ENCODE peak calls at places on chromosomes 16 and 17, in six cellular contexts. N is Peyer's patch, D is B cell, G is thoracic aorta, Q is AG04450, W is progenitor cell of endocrine pancreas. R is an unnamed sample.

GRCh38 chr16:1696863-1697262 is 9.1 kb upstream of the MAPK8IP3 start:
- DNase-seq in G (no peak), Q (no peak), N (no peak), D (no peak), W (no peak), R (no peak)

GRCh38 chr16:12228607-12229499 is 252.3 kb downstream of the SNX29 start:
- DNase-seq in N (peak; percentile 86), Q (peak; percentile 20), W (peak; percentile 22), G (no peak), D (peak; percentile 23), R (peak; percentile 75)

GRCh38 chr17:31931781-31932180 is 5.0 kb upstream of the SUZ12 start:
- DNase-seq in Q (no peak), D (no peak), N (no peak), G (no peak), W (no peak), R (no peak)

GRCh38 chr16:72901012-72901411 is 146.9 kb downstream of the ZFHX3 start:
- DNase-seq in D (no peak), Q (no peak), G (no peak), N (no peak), W (no peak), R (no peak)

GRCh38 chr16:4529085-4530060 is 9.2 kb downstream of the CDIP1 start:
- DNase-seq in N (no peak), G (no peak), W (no peak), D (no peak), Q (peak; percentile 49), R (peak; percentile 42)

GRCh38 chr17:67456103-67456502 is 79.0 kb downstream of the PITPNC1 start:
- DNase-seq in G (no peak), D (no peak), W (no peak), Q (no peak), N (no peak), R (no peak)

GRCh38 chr16:56246051-56246817 is 54.9 kb downstream of the GNAO1 start:
- DNase-seq in D (no peak), G (no peak), W (no peak), N (no peak), Q (no peak), R (no peak)

GRCh38 chr17:21352221-21352980 is 23.8 kb upstream of the KCNJ12 start:
- DNase-seq in N (peak; percentile 30), Q (no peak), W (no peak), G (no peak), D (no peak), R (no peak)

GRCh38 chr17:18139949-18140348 is 31.4 kb downstream of the MYO15A start:
- DNase-seq in Q (no peak), D (no peak), W (no peak), N (no peak), G (no peak), R (peak; percentile 42)

GRCh38 chr17:22193113-22193512 is 500.8 kb downstream of the KCNJ18 start:
- DNase-seq in G (no peak), D (no peak), W (no peak), N (no peak), Q (no peak), R (no peak)

GRCh38 chr17:11922634-11923033 is 74.6 kb downstream of the ZNF18 start:
- DNase-seq in N (no peak), G (no peak), D (no peak), Q (no peak), W (no peak), R (no peak)

GRCh38 chr16:1614226-1615102 is 2.3 kb downstream of the CRAMP1 start:
- DNase-seq in N (no peak), D (peak; percentile 52), G (no peak), W (peak; percentile 29), Q (no peak), R (no peak)

GRCh38 chr17:81039854-81040758 is 5.2 kb downstream of the BAIAP2 start:
- DNase-seq in D (no peak), Q (no peak), N (no peak), W (no peak), G (no peak), R (peak; percentile 71)

GRCh38 chr16:75433732-75434413 is 570 bp upstream of the CFDP1 start:
- DNase-seq in N (peak; percentile 85), D (no peak), W (peak; percentile 28), Q (peak; percentile 92), G (peak; percentile 46), R (peak; percentile 97)

GRCh38 chr17:66915204-66915611 is 49.3 kb upstream of the CACNG4 start:
- DNase-seq in W (no peak), G (no peak), Q (no peak), D (no peak), N (no peak), R (no peak)

GRCh38 chr16:85006639-85007038 is 4.7 kb downstream of the ZDHHC7 start:
- DNase-seq in W (no peak), G (no peak), D (no peak), N (no peak), Q (no peak), R (peak; percentile 58)

GRCh38 chr16:55943257-55943656 is 68.1 kb upstream of the CES5A start:
- DNase-seq in N (no peak), W (no peak), G (no peak), D (no peak), Q (no peak), R (peak; percentile 5)

GRCh38 chr17:69722518-69722917 is 308.0 kb downstream of the MAP2K6 start:
- DNase-seq in W (no peak), G (no peak), N (no peak), D (no peak), Q (no peak), R (no peak)

GRCh38 chr17:50277357-50277754 is 3.1 kb downstream of the TMEM92 start:
- DNase-seq in N (no peak), W (no peak), G (no peak), Q (no peak), D (no peak), R (no peak)

GRCh38 chr16:57192720-57193486 is 6.8 kb downstream of the RSPRY1 start:
- DNase-seq in W (no peak), D (no peak), N (no peak), Q (no peak), G (no peak), R (peak; percentile 47)

GRCh38 chr17:36675250-36675649 is 73.9 kb downstream of the MRM1 start:
- DNase-seq in W (no peak), N (peak; percentile 60), Q (no peak), D (no peak), G (no peak), R (no peak)

GRCh38 chr16:12349950-12350842 is 373.7 kb downstream of the SNX29 start:
- DNase-seq in D (no peak), G (no peak), N (no peak), Q (no peak), W (no peak), R (no peak)

GRCh38 chr16:5709889-5710288 is 612.3 kb upstream of the EEF2KMT start:
- DNase-seq in D (no peak), Q (no peak), N (no peak), W (peak; percentile 59), G (no peak), R (no peak)

GRCh38 chr17:9924735-9925191 is 19.7 kb upstream of the RCVRN start:
- DNase-seq in G (no peak), W (no peak), N (no peak), D (peak; percentile 69), Q (peak; percentile 21), R (peak; percentile 77)

GRCh38 chr16:58086381-58087208 is 42.6 kb downstream of the CFAP20 start:
- DNase-seq in N (no peak), Q (no peak), G (no peak), W (no peak), D (no peak), R (no peak)

GRCh38 chr16:56632848-56633365 is 448 bp downstream of the MT1M start:
- DNase-seq in Q (no peak), W (no peak), D (no peak), N (no peak), G (no peak), R (no peak)

GRCh38 chr17:2041561-2042354 is at the start of gene OVCA2:
- DNase-seq in G (peak; percentile 70), W (peak; percentile 91), N (peak; percentile 98), Q (peak; percentile 84), D (peak; percentile 98), R (peak; percentile 91)
- TF ChIP-seq CTCF in G (peak; percentile 26), W (peak; percentile 59), N (peak; percentile 42), Q (peak; percentile 57), D (peak; percentile 59), R (peak; percentile 28)

DNA sequence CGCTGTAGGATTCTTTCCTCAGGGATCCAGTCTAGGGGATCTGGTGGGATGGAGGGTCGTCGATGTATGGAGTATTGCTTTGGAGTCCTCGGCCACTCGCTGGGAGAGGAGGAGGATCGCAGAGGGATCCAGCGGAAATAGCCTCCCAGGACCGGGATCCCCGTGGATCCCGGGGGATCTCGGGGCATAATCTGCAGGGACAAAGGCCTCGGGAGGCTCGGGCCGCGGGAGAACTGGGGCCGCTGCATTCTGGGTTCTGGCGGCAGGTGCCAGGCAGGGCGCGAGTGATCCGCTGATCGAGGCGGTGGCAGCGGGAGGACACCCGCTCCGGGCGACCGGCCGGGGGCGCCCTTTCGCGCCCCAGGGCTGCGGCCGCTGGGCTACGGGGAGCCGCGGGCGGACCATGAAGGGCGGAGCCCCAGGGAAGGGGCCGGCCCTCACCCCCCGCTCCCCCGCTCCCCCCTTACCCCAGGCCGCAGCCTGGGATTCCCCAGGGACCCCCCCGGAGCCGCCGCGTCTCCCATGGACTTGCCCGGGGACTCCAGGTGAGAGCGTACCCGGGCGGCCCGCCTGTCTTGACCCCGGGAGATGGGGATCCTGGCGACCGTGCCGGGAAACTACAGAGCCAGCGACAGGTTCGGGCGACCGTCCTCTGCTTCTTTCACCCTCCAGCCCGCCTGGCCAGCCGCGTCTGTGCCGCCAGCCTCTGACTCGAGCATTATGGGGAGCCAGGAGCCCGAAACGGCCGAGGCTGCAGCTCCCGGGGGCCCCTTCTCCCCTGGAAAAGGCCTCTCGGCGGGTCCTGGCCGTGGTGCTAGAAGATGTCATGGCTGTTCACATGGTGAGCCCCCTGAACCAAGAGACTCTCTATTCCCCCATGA is 604 bp downstream of the PRR14 start:
- DNase-seq in D (peak; percentile 91), G (no peak), W (peak; percentile 58), N (peak; percentile 83), Q (no peak), R (peak; percentile 60)
- TF ChIP-seq CTCF in D (peak; percentile 85), G (peak; percentile 61), W (peak; percentile 81), N (peak; percentile 71), Q (peak; percentile 56), R (peak; percentile 32)

DNA sequence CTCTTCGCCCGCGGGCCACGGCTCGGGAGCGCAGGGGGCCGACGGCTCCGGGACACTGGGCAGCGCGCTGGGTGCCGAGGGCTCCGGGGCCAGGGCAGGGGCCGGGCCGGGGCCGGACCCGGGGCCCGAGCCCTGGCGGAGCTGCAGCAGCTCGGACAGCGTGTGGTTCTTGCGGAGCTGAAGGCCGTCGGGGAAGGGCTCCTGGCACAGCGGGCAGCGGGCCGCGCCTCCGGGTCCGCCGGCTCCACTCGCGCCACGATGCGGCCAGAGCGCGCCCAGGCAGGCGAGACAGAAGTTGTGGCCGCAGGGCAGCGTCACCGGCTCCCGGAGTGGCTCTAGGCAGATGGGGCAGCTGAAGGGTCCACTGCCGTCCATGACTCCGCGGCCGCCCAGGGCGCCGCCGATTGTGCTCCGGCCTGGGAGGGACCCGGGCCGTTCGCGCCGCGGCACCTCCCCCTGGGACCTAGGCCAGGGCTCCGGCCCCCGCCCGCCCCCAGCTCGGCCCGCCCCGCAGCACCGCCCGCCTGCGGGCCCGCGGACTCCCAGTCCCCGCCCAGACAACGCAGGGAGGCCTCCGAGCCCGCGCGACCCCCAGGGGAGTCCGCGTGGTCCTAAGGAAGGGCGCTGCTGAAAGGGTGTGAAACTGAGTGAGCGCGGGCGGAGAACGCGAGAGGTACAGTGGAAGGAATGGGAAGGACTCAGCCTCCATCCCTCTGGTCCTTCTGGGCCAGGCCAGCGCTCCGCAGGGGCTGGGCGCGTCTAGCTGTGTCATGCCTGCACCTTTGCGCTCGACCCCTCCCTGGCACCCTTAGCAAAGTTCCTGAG is at the start of gene TRIM47:
- DNase-seq in N (peak; percentile 76), W (no peak), Q (no peak), G (no peak), D (peak; percentile 49), R (peak; percentile 46)
- TF ChIP-seq CTCF in N (no peak), W (no peak), Q (peak; percentile 40), G (peak; percentile 33), D (peak; percentile 40), R (peak; percentile 20)

GRCh38 chr16:54883358-54883757 is 47.3 kb upstream of the IRX5 start:
- DNase-seq in N (no peak), D (no peak), G (no peak), W (no peak), Q (no peak), R (no peak)
- TF ChIP-seq CTCF in N (no peak), D (no peak), G (no peak), W (no peak), Q (no peak), R (no peak)